ENCODE peak calls at places on chromosomes 2 and 18, in four cellular contexts. W is H1, C is K562, I is HCT116. P is an unnamed sample.

GRCh38 chr2:241593271-241593670 is 34.7 kb downstream of the BOK start:
- DNase-seq in I (no peak), W (no peak), C (no peak), P (no peak)

GRCh38 chr2:143081616-143082015 is 47.6 kb upstream of the ARHGAP15 start:
- DNase-seq in W (no peak), I (no peak), C (no peak), P (no peak)

GRCh38 chr18:27713727-27714080 is 463.2 kb downstream of the CDH2 start:
- DNase-seq in I (no peak), W (no peak), C (no peak), P (no peak)

GRCh38 chr2:26952374-26952773 is 18.1 kb upstream of the MAPRE3 start:
- DNase-seq in W (no peak), I (no peak), C (no peak), P (no peak)

GRCh38 chr18:74249181-74249968 is 42.4 kb downstream of the CYB5A start:
- DNase-seq in C (no peak), I (no peak), W (no peak), P (no peak)

GRCh38 chr2:20486571-20486970 is 39.7 kb downstream of the RHOB start:
- DNase-seq in I (no peak), C (no peak), W (no peak), P (no peak)

GRCh38 chr2:216690451-216691209 is 4.7 kb downstream of the IGFBP5 start:
- DNase-seq in W (no peak), C (no peak), I (no peak), P (no peak)

GRCh38 chr2:217394510-217395351 is 534.9 kb upstream of the TNP1 start:
- DNase-seq in W (no peak), C (no peak), I (no peak), P (no peak)

GRCh38 chr18:45856526-45856925 is 31.1 kb downstream of the SIGLEC15 start:
- DNase-seq in C (no peak), I (no peak), W (no peak), P (no peak)

GRCh38 chr2:41910126-41910525 is 137.7 kb upstream of the PKDCC start:
- DNase-seq in I (no peak), C (no peak), W (no peak), P (no peak)

GRCh38 chr18:25327631-25328030 is 24.3 kb downstream of the ZNF521 start:
- DNase-seq in C (no peak), I (no peak), W (no peak), P (no peak)

GRCh38 chr2:169664600-169664977 is 29.6 kb downstream of the CFAP210 start:
- DNase-seq in C (no peak), I (no peak), W (no peak), P (no peak)

GRCh38 chr2:211225784-211226183 is 669.4 kb downstream of the CPS1 start:
- DNase-seq in I (no peak), W (no peak), C (no peak), P (no peak)

GRCh38 chr18:36559458-36559857 is 261.9 kb downstream of the FHOD3 start:
- DNase-seq in W (no peak), I (no peak), C (no peak), P (no peak)

GRCh38 chr2:32977228-32977758 is 30.5 kb downstream of the LTBP1 start:
- DNase-seq in C (no peak), W (no peak), I (peak; percentile 26), P (no peak)

GRCh38 chr2:120442541-120442922 is 96.6 kb downstream of the INHBB start:
- DNase-seq in I (no peak), C (no peak), W (no peak), P (no peak)
- TF ChIP-seq YY1 in I (no peak), C (no peak), W (no peak), P (no peak)

GRCh38 chr2:12579018-12579417 is 137.7 kb upstream of the TRIB2 start:
- DNase-seq in C (no peak), I (no peak), W (no peak), P (no peak)

GRCh38 chr2:12577086-12577485 is 139.7 kb upstream of the TRIB2 start:
- DNase-seq in C (no peak), I (no peak), W (no peak), P (no peak)

GRCh38 chr2:12577567-12577966 is 139.2 kb upstream of the TRIB2 start:
- DNase-seq in C (no peak), I (no peak), W (no peak), P (no peak)
- TF ChIP-seq EGR1 in C (no peak), I (no peak), W (no peak), P (no peak)

DNA sequence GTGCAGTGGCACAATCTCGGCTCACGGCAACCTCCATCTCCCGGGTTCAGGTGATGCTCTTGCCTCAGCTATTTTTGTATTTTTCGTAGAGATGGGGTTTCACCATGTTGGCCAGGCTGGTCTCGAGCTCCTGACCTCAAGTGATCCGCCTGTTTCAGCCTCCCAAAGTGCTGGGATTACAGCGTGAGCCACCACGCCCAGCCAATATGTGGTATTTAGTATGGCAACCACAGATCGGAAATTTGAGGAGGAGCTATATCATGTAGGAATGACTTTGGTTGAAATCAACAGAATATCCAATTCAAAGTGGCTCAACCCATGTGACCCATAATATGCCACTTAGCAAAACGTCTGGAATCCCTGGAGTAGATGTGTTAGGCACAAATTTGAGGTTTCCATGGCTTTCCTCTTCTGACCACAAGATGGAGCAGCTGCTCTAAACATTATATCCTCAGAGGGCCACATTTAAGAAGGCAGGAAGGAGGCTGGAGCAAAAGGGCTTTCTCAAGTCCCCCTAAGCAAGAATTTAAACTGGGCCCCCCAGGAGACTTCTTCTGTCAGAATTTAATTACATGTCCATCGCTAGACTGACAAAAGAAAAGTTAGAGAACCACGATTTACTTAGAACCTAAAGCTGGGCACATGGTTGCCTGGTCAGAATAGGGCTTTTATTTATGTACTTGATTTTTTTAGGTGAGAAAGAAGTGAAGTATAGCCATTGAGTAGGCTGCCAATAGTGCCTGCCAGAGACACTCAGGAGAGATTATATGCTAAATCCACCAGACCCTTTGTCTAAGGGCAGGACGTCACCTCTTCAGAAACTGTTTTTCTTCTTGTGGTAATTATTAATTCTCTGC is 49.6 kb upstream of the ITSN2 start:
- DNase-seq in C (peak; percentile 57), I (peak; percentile 67), W (no peak), P (peak; percentile 31)
- TF ChIP-seq YY1 in C (no peak), I (no peak), W (no peak), P (peak; percentile 46)

DNA sequence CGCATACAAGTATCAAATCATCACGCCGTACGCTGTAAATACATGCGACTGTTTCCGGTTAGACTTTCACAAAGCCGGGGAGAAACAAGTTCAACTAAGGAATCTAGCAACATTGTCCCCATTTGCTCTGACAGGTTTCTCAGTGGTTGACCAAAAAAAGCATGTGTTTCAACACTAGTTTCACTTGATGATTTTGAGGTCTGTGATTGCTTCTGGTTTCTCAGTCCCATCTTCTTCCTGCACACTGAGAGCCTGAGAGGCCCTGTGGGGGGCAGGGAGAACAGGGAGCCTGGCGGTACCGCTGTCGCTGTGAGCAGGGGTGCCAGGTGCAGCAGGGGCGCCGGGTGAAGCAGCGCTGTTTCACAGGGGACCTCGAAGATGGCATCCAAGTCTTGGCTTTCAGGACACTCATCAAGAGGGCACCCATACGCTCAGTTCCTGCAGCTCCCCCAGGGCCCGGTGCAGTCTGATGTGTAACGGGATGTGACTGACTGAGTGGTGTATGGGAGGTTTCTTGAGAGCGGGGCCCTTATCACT is 270.9 kb downstream of the TWIST2 start:
- DNase-seq in C (no peak), I (no peak), W (no peak), P (no peak)
- TF ChIP-seq EGR1 in C (no peak), I (no peak), W (no peak), P (no peak)

DNA sequence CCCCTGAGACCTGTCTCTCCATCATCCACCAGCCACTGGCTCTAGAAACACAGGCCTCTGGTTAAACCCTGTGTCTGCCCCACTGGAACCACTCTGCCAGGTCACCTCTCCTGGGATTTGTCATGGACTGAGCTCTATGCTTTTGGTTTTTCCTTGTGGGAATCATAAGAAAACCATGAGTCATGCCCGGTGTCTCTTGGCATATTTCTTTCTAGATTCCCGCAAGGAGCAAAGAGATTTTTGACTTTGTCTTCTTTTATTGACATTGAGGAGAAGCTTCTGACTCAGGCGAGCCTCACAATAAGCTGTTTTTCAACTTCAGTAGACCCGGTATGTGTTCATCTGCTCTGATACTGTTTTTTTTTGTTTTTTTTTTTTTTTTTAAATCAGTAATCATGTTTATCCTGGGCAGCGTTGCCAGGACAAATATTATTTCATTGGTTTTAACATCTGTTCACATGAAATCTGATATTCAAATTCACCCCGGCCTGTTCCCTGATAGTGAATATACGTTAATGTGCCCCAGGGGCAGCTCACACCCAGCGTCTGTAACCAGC is 207.1 kb downstream of the ACKR3 start:
- DNase-seq in C (no peak), I (no peak), W (no peak), P (no peak)
- TF ChIP-seq YY1 in C (no peak), I (no peak), W (no peak), P (no peak)

DNA sequence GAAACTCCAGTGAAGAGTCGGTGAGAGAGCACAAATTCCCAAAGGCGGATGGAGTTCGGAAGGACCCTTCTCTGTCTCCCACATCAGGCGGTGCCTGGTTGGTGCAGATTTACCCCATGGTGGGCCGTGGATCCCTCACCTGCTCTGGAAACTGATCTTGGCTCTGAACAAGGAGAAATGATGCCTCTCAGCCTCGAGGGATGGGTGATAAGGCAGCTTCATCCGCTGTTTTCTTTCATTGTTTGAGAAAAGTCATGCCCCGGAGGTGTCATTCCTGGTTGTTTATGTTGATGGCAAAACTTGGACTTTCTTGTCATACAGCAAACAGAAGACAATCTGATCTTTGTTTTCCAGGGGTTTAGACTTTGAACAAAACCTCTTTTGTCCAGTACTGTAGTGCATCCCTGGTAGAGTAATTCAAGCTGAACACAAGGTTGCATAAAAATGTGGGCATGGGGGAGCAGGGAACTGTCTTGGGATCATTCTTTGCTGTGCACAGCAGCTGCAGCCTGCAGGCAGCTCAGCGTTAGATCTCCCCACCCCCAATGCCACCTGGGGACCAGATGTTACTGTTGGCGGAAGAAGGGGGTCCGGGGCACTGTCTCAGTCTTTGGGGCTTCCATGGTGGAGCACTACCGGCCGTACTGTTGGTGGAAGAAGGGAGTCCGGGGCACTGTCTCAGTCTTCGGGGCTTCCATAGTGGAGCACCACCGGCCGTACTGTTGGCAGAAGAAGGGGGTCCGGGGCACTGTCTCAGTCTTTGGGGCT is 81.4 kb downstream of the NFATC1 start:
- DNase-seq in W (no peak), I (no peak), C (no peak), P (no peak)
- TF ChIP-seq EGR1 in W (no peak), I (no peak), C (no peak), P (no peak)

DNA sequence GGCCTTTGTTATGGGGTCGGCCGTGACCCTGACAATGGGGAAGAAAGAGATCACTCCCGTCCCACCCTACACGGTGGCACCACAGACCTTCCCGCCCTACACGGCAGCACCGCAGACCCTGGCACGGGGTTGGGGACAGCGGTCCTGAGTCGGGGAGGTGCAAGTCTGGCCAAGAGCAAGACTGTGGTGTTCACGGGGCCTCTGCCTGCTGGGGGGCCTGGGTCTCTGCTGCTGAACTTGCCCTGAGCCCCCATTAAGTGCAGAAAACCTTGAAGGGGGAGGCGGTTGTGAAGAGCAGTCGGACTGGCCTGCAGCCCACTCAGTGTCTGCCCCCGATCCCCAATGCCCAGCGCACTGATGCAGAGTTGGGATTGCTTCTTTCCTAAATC is 75.9 kb downstream of the SLC66A2 start:
- DNase-seq in I (no peak), W (no peak), C (no peak), P (no peak)
- TF ChIP-seq YY1 in I (no peak), W (no peak), C (no peak), P (no peak)

P was measured in GM12878.